ENCODE peak calls at places on chromosomes 11 and 22, in four cellular contexts. H is activated CD4-positive, alpha-beta T cell treated with anti-CD3 and anti-CD28 coated beads, Interleukin-2, amount 50 U/mL, for 24 hours; O is EH; E is NCI-H1105. R is an unnamed sample.

GRCh38 chr11:10556590-10556989 is 11.9 kb downstream of the LYVE1 start:
- DNase-seq in H (no peak), O (no peak), E (no peak), R (no peak)

GRCh38 chr22:18031670-18032454 is 7.5 kb upstream of the MICAL3 start:
- DNase-seq in H (no peak), O (peak), E (no peak), R (no peak)

GRCh38 chr22:37340331-37341262 is 58.3 kb downstream of the CYTH4 start:
- DNase-seq in H (no peak), O (no peak), E (peak), R (no peak)

GRCh38 chr11:70328556-70328955 is 58.1 kb downstream of the PPFIA1 start:
- DNase-seq in H (no peak), O (no peak), E (no peak), R (no peak)

GRCh38 chr11:84902445-84902844 is 724.7 kb downstream of the DLG2 start:
- DNase-seq in H (no peak), O (no peak), E (no peak), R (no peak)

GRCh38 chr11:34594603-34595002 is 26.3 kb upstream of the EHF start:
- DNase-seq in H (no peak), O (no peak), E (no peak), R (no peak)

GRCh38 chr11:70036971-70037882 is 40.9 kb upstream of the ANO1 start:
- DNase-seq in H (no peak), O (no peak), E (no peak), R (no peak)

GRCh38 chr11:34721646-34722045 is 100.8 kb downstream of the EHF start:
- DNase-seq in H (no peak), O (no peak), E (no peak), R (no peak)

GRCh38 chr11:27909386-27909785 is 198.6 kb downstream of the KIF18A start:
- DNase-seq in H (no peak), O (no peak), E (no peak), R (no peak)

GRCh38 chr11:45773271-45774022 is 31.5 kb upstream of the SLC35C1 start:
- DNase-seq in H (no peak), O (no peak), E (no peak), R (no peak)

GRCh38 chr11:69007978-69008381 is 5.1 kb downstream of the MRGPRF start:
- DNase-seq in H (no peak), O (peak), E (no peak), R (no peak)

GRCh38 chr11:10588904-10589303 is 20.4 kb upstream of the LYVE1 start:
- DNase-seq in H (no peak), O (peak), E (no peak), R (no peak)

GRCh38 chr11:34344410-34345011 is 13.3 kb downstream of the ABTB2 start:
- DNase-seq in H (no peak), O (no peak), E (no peak), R (no peak)

R was measured in endothelial cell of umbilical vein.